ENCODE peak calls at places on chromosomes 2 and 18, in six cellular contexts. I is hippocampal formation, V is Caco-2, P is islet precursor cell, S is iPS-NIHi11, K is AG10803. Q is an unnamed sample.

GRCh38 chr2:19009510-19009909 is 348.9 kb downstream of the OSR1 start:
- DNase-seq in S (no peak), K (no peak), I (no peak), P (no peak), V (no peak), Q (no peak)

GRCh38 chr2:201194097-201194496 is 11.2 kb downstream of the CASP10 start:
- DNase-seq in K (no peak), V (no peak), I (no peak), S (no peak), P (no peak), Q (no peak)

GRCh38 chr2:238239552-238239871 is 326 bp downstream of the HES6 start:
- DNase-seq in I (no peak), P (peak), K (no peak), S (peak), V (no peak), Q (no peak)

GRCh38 chr2:224754129-224754528 is 38.0 kb upstream of the CCDC195 start:
- DNase-seq in I (no peak), S (no peak), V (no peak), P (no peak), K (peak), Q (peak)

GRCh38 chr2:18991177-18992168 is 366.9 kb downstream of the OSR1 start:
- DNase-seq in S (no peak), K (peak), I (peak), V (no peak), P (no peak), Q (peak)

GRCh38 chr2:10514743-10515142 is 66.6 kb upstream of the ODC1 start:
- DNase-seq in I (no peak), K (peak), S (no peak), V (no peak), P (peak), Q (peak)

GRCh38 chr18:70453058-70453775 is 164.4 kb downstream of the SOCS6 start:
- DNase-seq in V (no peak), I (no peak), K (peak), S (no peak), P (no peak), Q (no peak)

GRCh38 chr2:73962798-73963197 is 21.9 kb upstream of the TET3 start:
- DNase-seq in P (no peak), S (no peak), I (no peak), K (no peak), V (no peak), Q (no peak)

GRCh38 chr2:240127351-240127750 is 8.8 kb downstream of the COPS9 start:
- DNase-seq in V (no peak), K (no peak), I (no peak), S (no peak), P (no peak), Q (no peak)

GRCh38 chr18:80192653-80193385 is 54.5 kb downstream of the PARD6G start:
- DNase-seq in K (no peak), I (no peak), P (peak), S (no peak), V (no peak), Q (no peak)

GRCh38 chr18:34158881-34159690 is 65.6 kb downstream of the NOL4 start:
- DNase-seq in P (peak), V (no peak), K (no peak), S (peak), I (peak), Q (no peak)

GRCh38 chr2:9174771-9175441 is 31.7 kb upstream of the ASAP2 start:
- DNase-seq in K (peak), P (peak), S (peak), I (no peak), V (no peak), Q (peak)

GRCh38 chr2:120770176-120770575 is 34.5 kb downstream of the GLI2 start:
- DNase-seq in I (no peak), P (peak), V (no peak), S (no peak), K (no peak), Q (no peak)

GRCh38 chr2:28558918-28559317 is 63.1 kb downstream of the PLB1 start:
- DNase-seq in K (peak), S (no peak), V (no peak), I (no peak), P (no peak), Q (peak)

GRCh38 chr2:47086571-47086970 is 68.5 kb downstream of the STPG4 start:
- DNase-seq in V (no peak), I (no peak), S (no peak), K (no peak), P (peak), Q (no peak)

GRCh38 chr2:127573771-127574170 is 38.3 kb downstream of the MYO7B start:
- DNase-seq in P (peak), S (no peak), I (no peak), K (no peak), V (no peak), Q (no peak)

GRCh38 chr2:26978061-26978596 is 7.7 kb downstream of the MAPRE3 start:
- DNase-seq in K (no peak), V (no peak), I (no peak), S (no peak), P (no peak), Q (peak)

GRCh38 chr2:42012651-42013050 is 35.2 kb upstream of the PKDCC start:
- DNase-seq in I (no peak), K (no peak), V (no peak), P (no peak), S (no peak), Q (no peak)

GRCh38 chr18:59748628-59749360 is 51.6 kb upstream of the CCBE1 start:
- DNase-seq in P (no peak), V (no peak), I (no peak), S (no peak), K (peak), Q (peak)

GRCh38 chr2:25981596-25982272 is 563 bp downstream of the KIF3C start:
- DNase-seq in V (peak), S (peak), I (no peak), P (peak), K (no peak), Q (no peak)

GRCh38 chr2:167651406-167652151 is 595.8 kb downstream of the STK39 start:
- DNase-seq in S (no peak), V (no peak), K (no peak), I (no peak), P (no peak), Q (no peak)

GRCh38 chr2:129929321-129930290 is 49.9 kb upstream of the RAB6C start:
- DNase-seq in I (peak), S (no peak), V (no peak), P (peak), K (peak), Q (peak)

GRCh38 chr2:88638743-88639142 is 11.5 kb upstream of the EIF2AK3 start:
- DNase-seq in S (no peak), K (peak), V (no peak), P (no peak), I (no peak), Q (peak)

GRCh38 chr2:109318150-109318948 is 189.3 kb downstream of the SH3RF3 start:
- DNase-seq in K (peak), I (peak), P (no peak), V (no peak), S (peak), Q (peak)

GRCh38 chr2:239407112-239407511 is 6.3 kb upstream of the HDAC4 start:
- DNase-seq in I (no peak), V (no peak), K (no peak), P (peak), S (no peak), Q (no peak)

GRCh38 chr2:233409286-233409991 is 55.1 kb downstream of the DGKD start:
- DNase-seq in K (no peak), I (no peak), V (no peak), S (no peak), P (peak), Q (peak)

GRCh38 chr2:19362652-19363473 is 4.4 kb upstream of the OSR1 start:
- DNase-seq in P (peak), V (peak), I (peak), S (peak), K (peak), Q (peak)

GRCh38 chr2:128347701-128348504 is 29.2 kb upstream of the HS6ST1 start:
- DNase-seq in S (peak), V (no peak), I (peak), K (peak), P (peak), Q (peak)

GRCh38 chr18:10122116-10122515 is 208.3 kb downstream of the VAPA start:
- DNase-seq in P (no peak), S (peak), I (no peak), K (peak), V (no peak), Q (peak)

GRCh38 chr2:109132626-109133025 is 3.6 kb downstream of the SH3RF3 start:
- DNase-seq in V (no peak), S (no peak), K (peak), P (no peak), I (no peak), Q (no peak)

GRCh38 chr2:229443141-229443540 is 172.1 kb upstream of the PID1 start:
- DNase-seq in V (no peak), S (no peak), K (no peak), P (no peak), I (no peak), Q (no peak)

GRCh38 chr18:74631242-74632087 is 33.8 kb downstream of the ZNF407 start:
- DNase-seq in V (no peak), P (no peak), S (no peak), K (peak), I (no peak), Q (peak)

GRCh38 chr18:79988925-79989361 is 580 bp upstream of the TXNL4A start:
- DNase-seq in S (peak), V (no peak), P (no peak), K (peak), I (peak), Q (peak)

GRCh38 chr18:47979611-47980200 is 49.2 kb upstream of the SMAD2 start:
- DNase-seq in S (no peak), I (no peak), V (no peak), P (peak), K (no peak), Q (no peak)

GRCh38 chr2:20490300-20491181 is 43.7 kb downstream of the RHOB start:
- DNase-seq in V (no peak), P (no peak), K (peak), S (no peak), I (peak), Q (peak)

GRCh38 chr18:59357928-59358327 is 1.1 kb downstream of the LMAN1 start:
- DNase-seq in P (no peak), V (no peak), I (no peak), S (no peak), K (peak), Q (peak)